ENCODE peak calls at places on chromosomes 16 and 17, in five cellular contexts. S is HFFc6, F is NCI-H1105, O is T-helper 1 cell, T is EL. Q is an unnamed sample.
A peak's percentile ranks its signal among the peaks of the same experiment; 100 is the strongest.

GRCh38 chr17:58388302-58389190 is 28.8 kb downstream of the RNF43 start:
- DNase-seq in T (no peak), F (no peak), O (no peak), S (no peak), Q (no peak)

GRCh38 chr16:67390816-67391423 is 2.4 kb downstream of the TPPP3 start:
- DNase-seq in F (no peak), O (no peak), T (no peak), S (no peak), Q (no peak)

GRCh38 chr17:35765086-35765710 is 4.5 kb downstream of the C17orf50 start:
- DNase-seq in T (no peak), O (no peak), S (no peak), F (no peak), Q (no peak)

GRCh38 chr17:47064684-47065083 is 85.6 kb upstream of the RPRML start:
- DNase-seq in O (no peak), F (no peak), T (no peak), S (no peak), Q (no peak)

GRCh38 chr17:50840311-50840851 is 5.0 kb downstream of the WFIKKN2 start:
- DNase-seq in F (no peak), T (no peak), S (no peak), O (no peak), Q (no peak)

GRCh38 chr16:15946257-15947044 is 3.0 kb upstream of the ABCC1 start:
- DNase-seq in T (peak; percentile 79), F (no peak), O (no peak), S (peak; percentile 81), Q (peak; percentile 52)

GRCh38 chr17:77670125-77670524 is 288.4 kb upstream of the TNRC6C start:
- DNase-seq in S (no peak), O (no peak), T (no peak), F (no peak), Q (no peak)

GRCh38 chr16:46629331-46629843 is 8.2 kb upstream of the SHCBP1 start:
- DNase-seq in T (peak; percentile 67), S (peak; percentile 74), O (no peak), F (no peak), Q (peak; percentile 39)

GRCh38 chr17:55693244-55694216 is 29.1 kb downstream of the TMEM100 start:
- DNase-seq in F (no peak), T (no peak), S (no peak), O (no peak), Q (no peak)

GRCh38 chr17:76710863-76711611 is at the start of gene MXRA7:
- DNase-seq in T (peak; percentile 79), O (peak; percentile 36), F (peak; percentile 43), S (no peak), Q (peak; percentile 77)

GRCh38 chr17:72687941-72688340 is 404.5 kb downstream of the SLC39A11 start:
- DNase-seq in S (no peak), O (no peak), T (no peak), F (peak; percentile 32), Q (no peak)

GRCh38 chr16:24075929-24076716 is 180.0 kb upstream of the CACNG3 start:
- DNase-seq in F (no peak), S (no peak), O (no peak), T (no peak), Q (peak; percentile 71)

GRCh38 chr17:47941246-47941997 is at the start of gene PNPO:
- DNase-seq in S (peak; percentile 99), T (peak; percentile 99), O (peak; percentile 95), F (peak; percentile 91), Q (peak; percentile 99)